ENCODE peak calls at places on chromosomes 1 and 21, in four cellular contexts. One of them, this sample, is unnamed.
A peak's percentile ranks its signal among the peaks of the same experiment; 100 is the strongest.

GRCh38 chr1:156896490-156897033 is 3.0 kb downstream of the PEAR1 start:
- DNase-seq in GM12878: no peak
- DNase-seq in HepG2: peak; percentile 53
- DNase-seq in SK-N-SH: peak; percentile 46
- DNase-seq in this sample: peak; percentile 63

GRCh38 chr1:11485191-11485590 is 6.2 kb downstream of the DISP3 start:
- DNase-seq in GM12878: no peak
- DNase-seq in HepG2: no peak
- DNase-seq in SK-N-SH: no peak
- DNase-seq in this sample: no peak

GRCh38 chr1:173420330-173420806 is 56.8 kb upstream of the PRDX6 start:
- DNase-seq in GM12878: no peak
- DNase-seq in HepG2: peak; percentile 64
- DNase-seq in SK-N-SH: peak; percentile 55
- DNase-seq in this sample: peak; percentile 41

GRCh38 chr1:176693697-176694329 is 230.8 kb downstream of the PAPPA2 start:
- DNase-seq in GM12878: no peak
- DNase-seq in HepG2: no peak
- DNase-seq in SK-N-SH: no peak
- DNase-seq in this sample: no peak

GRCh38 chr1:74245168-74245753 is 10.1 kb downstream of the TNNI3K start:
- DNase-seq in GM12878: no peak
- DNase-seq in HepG2: no peak
- DNase-seq in SK-N-SH: no peak
- DNase-seq in this sample: peak; percentile 68

GRCh38 chr1:196608401-196609113 is at the start of gene KCNT2:
- DNase-seq in GM12878: no peak
- DNase-seq in HepG2: no peak
- DNase-seq in SK-N-SH: peak; percentile 90
- DNase-seq in this sample: peak; percentile 94

GRCh38 chr1:109500886-109501285 is 7.0 kb downstream of the CYB561D1 start:
- DNase-seq in GM12878: no peak
- DNase-seq in HepG2: no peak
- DNase-seq in SK-N-SH: no peak
- DNase-seq in this sample: no peak

GRCh38 chr1:167194182-167194581 is 26.5 kb upstream of the POU2F1 start:
- DNase-seq in GM12878: no peak
- DNase-seq in HepG2: no peak
- DNase-seq in SK-N-SH: no peak
- DNase-seq in this sample: no peak

GRCh38 chr1:168291222-168291824 is 10.6 kb downstream of the TBX19 start:
- DNase-seq in GM12878: no peak
- DNase-seq in HepG2: no peak
- DNase-seq in SK-N-SH: no peak
- DNase-seq in this sample: no peak

GRCh38 chr1:1962752-1963151 is 40.8 kb downstream of the CFAP74 start:
- DNase-seq in GM12878: no peak
- DNase-seq in HepG2: no peak
- DNase-seq in SK-N-SH: no peak
- DNase-seq in this sample: no peak

GRCh38 chr1:151362308-151363155 is 10.0 kb downstream of the SELENBP1 start:
- DNase-seq in GM12878: no peak
- DNase-seq in HepG2: no peak
- DNase-seq in SK-N-SH: no peak
- DNase-seq in this sample: no peak

GRCh38 chr1:117629625-117630422 is 24.0 kb downstream of the TENT5C start:
- DNase-seq in GM12878: no peak
- DNase-seq in HepG2: no peak
- DNase-seq in SK-N-SH: no peak
- DNase-seq in this sample: no peak

GRCh38 chr1:30754684-30755171 is 2.8 kb downstream of the LAPTM5 start:
- DNase-seq in GM12878: peak; percentile 95
- DNase-seq in HepG2: no peak
- DNase-seq in SK-N-SH: no peak
- DNase-seq in this sample: no peak

GRCh38 chr21:41668051-41668541 is 98.8 kb downstream of the RIPK4 start:
- DNase-seq in GM12878: no peak
- DNase-seq in HepG2: no peak
- DNase-seq in SK-N-SH: no peak
- DNase-seq in this sample: no peak

GRCh38 chr1:183702087-183702812 is 49.1 kb upstream of the APOBEC4 start:
- DNase-seq in GM12878: no peak
- DNase-seq in HepG2: no peak
- DNase-seq in SK-N-SH: no peak
- DNase-seq in this sample: no peak

GRCh38 chr1:172637522-172637921 is 21.4 kb upstream of the FASLG start:
- DNase-seq in GM12878: no peak
- DNase-seq in HepG2: peak; percentile 15
- DNase-seq in SK-N-SH: no peak
- DNase-seq in this sample: no peak

GRCh38 chr1:207831517-207832327 is 79.2 kb downstream of the CD34 start:
- DNase-seq in GM12878: peak; percentile 94
- DNase-seq in HepG2: no peak
- DNase-seq in SK-N-SH: no peak
- DNase-seq in this sample: no peak

GRCh38 chr1:105087496-105087895 is 1337.8 kb downstream of the AMY1C start:
- DNase-seq in GM12878: no peak
- DNase-seq in HepG2: no peak
- DNase-seq in SK-N-SH: no peak
- DNase-seq in this sample: no peak

GRCh38 chr1:26349886-26350244 is 4.1 kb downstream of the CRYBG2 start:
- DNase-seq in GM12878: no peak
- DNase-seq in HepG2: no peak
- DNase-seq in SK-N-SH: no peak
- DNase-seq in this sample: no peak

GRCh38 chr1:100383743-100384405 is 31.6 kb downstream of the CDC14A start:
- DNase-seq in GM12878: no peak
- DNase-seq in HepG2: no peak
- DNase-seq in SK-N-SH: no peak
- DNase-seq in this sample: no peak

GRCh38 chr1:208652300-208653160 is 408.3 kb upstream of the PLXNA2 start:
- DNase-seq in GM12878: peak; percentile 8
- DNase-seq in HepG2: peak; percentile 23
- DNase-seq in SK-N-SH: peak; percentile 80
- DNase-seq in this sample: peak; percentile 53

DNA sequence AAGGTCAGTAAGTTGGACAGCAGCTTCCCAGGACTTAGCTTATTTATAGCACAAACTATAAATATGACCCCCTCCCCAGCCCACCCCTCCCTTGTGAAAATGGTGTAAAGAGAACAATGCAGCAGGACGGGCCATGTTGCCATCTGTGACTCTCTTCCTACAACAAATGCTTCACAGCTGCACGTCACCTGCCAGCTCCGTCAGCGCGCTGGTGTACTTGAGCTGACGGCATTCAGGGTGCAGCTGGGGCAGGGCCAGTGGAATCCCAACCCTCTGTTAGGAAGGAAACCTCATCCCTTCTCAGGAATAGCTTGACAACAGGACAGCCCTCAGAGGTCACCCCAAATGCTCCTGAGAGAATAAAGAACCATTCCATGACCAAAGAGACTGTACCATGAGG is 84.9 kb downstream of the ATP1A1 start:
- DNase-seq in GM12878: no peak
- DNase-seq in HepG2: no peak
- DNase-seq in SK-N-SH: no peak
- DNase-seq in this sample: no peak
- TF ChIP-seq TCF12 in GM12878: no peak
- TF ChIP-seq TCF12 in HepG2: no peak
- TF ChIP-seq TCF12 in SK-N-SH: no peak
- TF ChIP-seq TCF12 in this sample: no peak

DNA sequence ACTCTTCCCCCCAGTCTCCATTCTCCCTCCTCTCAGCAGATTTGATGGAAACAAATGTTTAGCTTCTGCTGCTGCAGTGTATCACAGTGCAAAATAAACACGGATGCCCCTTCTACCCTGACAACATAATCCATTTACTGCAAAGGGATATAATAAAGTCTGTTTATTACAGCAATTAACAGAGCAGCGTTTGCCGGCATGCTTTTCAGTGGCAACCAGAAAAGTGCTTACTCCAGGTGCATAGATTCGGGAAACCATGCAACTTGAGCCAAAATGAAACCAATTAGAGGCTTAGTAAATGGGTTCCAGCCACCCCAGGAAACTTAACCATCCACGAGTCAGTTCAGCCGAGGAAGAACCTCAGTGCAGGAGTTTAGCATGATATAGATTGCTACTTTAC is 12.9 kb upstream of the LEMD1 start:
- DNase-seq in GM12878: no peak
- DNase-seq in HepG2: no peak
- DNase-seq in SK-N-SH: no peak
- DNase-seq in this sample: no peak
- TF ChIP-seq TCF12 in GM12878: no peak
- TF ChIP-seq TCF12 in HepG2: no peak
- TF ChIP-seq TCF12 in SK-N-SH: no peak
- TF ChIP-seq TCF12 in this sample: no peak

DNA sequence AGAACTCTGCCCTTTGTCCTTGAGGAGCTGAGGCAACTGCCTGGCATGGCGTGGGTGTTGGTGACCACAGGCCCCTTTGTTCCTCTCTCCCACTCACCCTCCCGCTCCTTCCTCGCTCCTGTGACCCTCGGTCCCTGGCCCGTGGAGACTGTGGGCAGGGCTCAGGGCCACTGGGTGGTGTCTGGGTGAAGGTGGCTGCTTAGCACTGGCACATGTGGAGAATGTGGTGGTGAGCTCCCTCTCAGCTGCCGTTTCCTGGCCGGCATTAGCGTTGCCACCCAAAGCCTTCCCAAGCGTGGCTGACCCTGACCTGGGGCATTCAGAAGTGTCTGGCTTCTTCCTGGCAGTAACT is 50.4 kb downstream of the NENF start:
- DNase-seq in GM12878: no peak
- DNase-seq in HepG2: no peak
- DNase-seq in SK-N-SH: no peak
- DNase-seq in this sample: no peak
- TF ChIP-seq TCF12 in GM12878: no peak
- TF ChIP-seq TCF12 in HepG2: no peak
- TF ChIP-seq TCF12 in SK-N-SH: no peak
- TF ChIP-seq TCF12 in this sample: no peak

DNA sequence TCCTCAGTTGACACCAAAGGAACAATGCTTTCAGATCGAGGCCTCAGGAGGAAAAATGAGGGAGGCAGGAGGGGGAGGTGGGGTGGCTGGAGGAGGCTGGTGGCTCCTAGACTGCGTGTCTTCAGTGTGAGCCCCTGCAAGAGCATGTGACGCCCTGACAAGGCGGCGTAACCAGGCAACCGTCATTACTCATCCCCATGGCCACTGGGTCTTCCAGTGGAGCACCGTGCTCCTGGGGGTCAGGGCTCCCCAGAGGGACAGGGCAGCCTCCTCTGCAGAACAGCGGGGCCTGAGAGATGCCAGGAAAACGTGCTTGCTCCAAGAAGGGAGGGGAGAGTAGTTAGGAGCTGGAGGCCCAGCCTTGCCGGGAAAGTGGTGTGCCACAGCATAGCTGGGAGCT is 172.7 kb upstream of the TMEM51 start:
- DNase-seq in GM12878: no peak
- DNase-seq in HepG2: no peak
- DNase-seq in SK-N-SH: no peak
- DNase-seq in this sample: no peak
- TF ChIP-seq TCF12 in GM12878: no peak
- TF ChIP-seq TCF12 in HepG2: no peak
- TF ChIP-seq TCF12 in SK-N-SH: no peak
- TF ChIP-seq TCF12 in this sample: no peak

GRCh38 chr1:27616441-27616840 is 12.5 kb upstream of the AHDC1 start:
- DNase-seq in GM12878: no peak
- DNase-seq in HepG2: no peak
- DNase-seq in SK-N-SH: no peak
- DNase-seq in this sample: no peak

GRCh38 chr1:27615346-27616004 is 11.5 kb upstream of the AHDC1 start:
- DNase-seq in GM12878: no peak
- DNase-seq in HepG2: no peak
- DNase-seq in SK-N-SH: no peak
- DNase-seq in this sample: no peak

GRCh38 chr1:27621067-27621920 is 13.7 kb downstream of the FGR start:
- DNase-seq in GM12878: no peak
- DNase-seq in HepG2: peak; percentile 78
- DNase-seq in SK-N-SH: no peak
- DNase-seq in this sample: no peak

GRCh38 chr1:27617420-27617819 is 13.5 kb upstream of the AHDC1 start:
- DNase-seq in GM12878: no peak
- DNase-seq in HepG2: no peak
- DNase-seq in SK-N-SH: no peak
- DNase-seq in this sample: no peak

GRCh38 chr1:27618341-27619067 is 14.6 kb upstream of the AHDC1 start:
- DNase-seq in GM12878: no peak
- DNase-seq in HepG2: no peak
- DNase-seq in SK-N-SH: no peak
- DNase-seq in this sample: no peak
- TF ChIP-seq TCF12 in GM12878: no peak
- TF ChIP-seq TCF12 in HepG2: no peak
- TF ChIP-seq TCF12 in SK-N-SH: no peak
- TF ChIP-seq TCF12 in this sample: no peak

GRCh38 chr1:935751-936231 is 12.1 kb downstream of the SAMD11 start:
- DNase-seq in GM12878: no peak
- DNase-seq in HepG2: no peak
- DNase-seq in SK-N-SH: peak; percentile 94
- DNase-seq in this sample: no peak
- TF ChIP-seq TCF12 in GM12878: no peak
- TF ChIP-seq TCF12 in HepG2: no peak
- TF ChIP-seq TCF12 in SK-N-SH: no peak
- TF ChIP-seq TCF12 in this sample: no peak

GRCh38 chr1:8314346-8315280 is 3.3 kb upstream of the SLC45A1 start:
- DNase-seq in GM12878: peak; percentile 11
- DNase-seq in HepG2: peak; percentile 73
- DNase-seq in SK-N-SH: peak; percentile 89
- DNase-seq in this sample: peak; percentile 46
- TF ChIP-seq TCF12 in GM12878: no peak
- TF ChIP-seq TCF12 in HepG2: no peak
- TF ChIP-seq TCF12 in SK-N-SH: no peak
- TF ChIP-seq TCF12 in this sample: no peak

DNA sequence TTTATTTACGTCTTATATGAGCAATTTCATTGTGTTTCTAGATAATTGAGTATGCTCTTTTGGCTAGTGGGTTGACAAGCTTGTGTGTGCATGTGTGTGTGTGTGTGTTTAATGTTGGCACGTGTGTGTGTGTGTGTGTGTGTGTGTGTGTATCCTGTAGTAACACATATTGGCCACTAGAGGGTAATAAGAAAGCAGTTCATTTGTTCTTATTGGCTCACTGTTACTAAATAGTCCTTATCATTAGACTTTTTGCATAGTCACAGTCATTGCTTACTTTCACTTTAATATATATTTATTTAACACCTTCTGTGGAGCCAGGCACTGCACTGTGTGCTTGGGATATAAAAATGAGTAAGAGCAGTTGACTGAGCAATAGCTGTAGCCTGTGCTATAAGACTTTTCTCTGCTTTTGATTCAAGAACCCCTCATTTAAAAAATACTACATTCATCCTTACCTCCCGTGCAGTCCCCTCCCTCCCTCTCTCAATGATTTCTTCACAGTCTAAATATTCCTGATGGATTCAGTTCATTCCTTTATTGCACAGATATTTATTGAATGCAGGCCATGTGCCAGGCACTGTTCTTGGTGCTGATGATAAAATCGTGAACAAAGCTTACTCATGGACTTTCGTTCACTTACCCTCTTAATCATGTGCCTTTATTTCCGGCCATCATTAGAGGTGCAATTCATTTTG is 96.7 kb downstream of the DYRK1A start:
- DNase-seq in GM12878: peak; percentile 12
- DNase-seq in HepG2: peak; percentile 32
- DNase-seq in SK-N-SH: peak; percentile 33
- DNase-seq in this sample: no peak
- TF ChIP-seq TCF12 in GM12878: no peak
- TF ChIP-seq TCF12 in HepG2: no peak
- TF ChIP-seq TCF12 in SK-N-SH: no peak
- TF ChIP-seq TCF12 in this sample: no peak

This sample was measured in H1.